ENCODE peak calls at places on chromosomes 5 and 9, in eight cellular contexts. L is foreskin fibroblast; F is adipocyte; W is heart right ventricle; Q is AG09309; H is CD4-positive, alpha-beta memory T cell; M is dorsolateral prefrontal cortex; X is pancreas. C is an unnamed sample.

GRCh38 chr5:11047051-11047450 is 286.0 kb upstream of the DAP start:
- DNase-seq in W (no peak), M (peak), Q (no peak), H (no peak), F (no peak), X (no peak), L (no peak), C (no peak)

GRCh38 chr9:137457406-137458193 is 1.5 kb downstream of the NSMF start:
- DNase-seq in L (no peak), M (peak), X (peak), H (no peak), W (no peak), Q (no peak), F (no peak), C (no peak)

GRCh38 chr9:131685753-131686706 is 53.8 kb downstream of the RAPGEF1 start:
- DNase-seq in L (no peak), M (no peak), F (no peak), H (no peak), X (no peak), Q (no peak), W (no peak), C (no peak)

GRCh38 chr9:114098021-114098659 is 952 bp downstream of the KIF12 start:
- DNase-seq in H (no peak), M (no peak), X (no peak), F (peak), W (no peak), Q (no peak), L (peak), C (no peak)

GRCh38 chr5:76590027-76590426 is 33.2 kb downstream of the F2RL2 start:
- DNase-seq in L (no peak), W (no peak), X (no peak), F (no peak), H (no peak), M (no peak), Q (no peak), C (no peak)

GRCh38 chr9:108746864-108747263 is 108.9 kb downstream of the ACTL7B start:
- DNase-seq in W (no peak), X (no peak), M (no peak), F (peak), Q (peak), L (peak), H (no peak), C (no peak)

GRCh38 chr9:14906000-14906399 is 4.2 kb downstream of the FREM1 start:
- DNase-seq in H (no peak), F (no peak), X (no peak), Q (no peak), L (no peak), M (no peak), W (no peak), C (no peak)

GRCh38 chr5:139752506-139753350 is 42.9 kb upstream of the PSD2 start:
- DNase-seq in F (no peak), M (no peak), W (no peak), H (no peak), Q (no peak), L (no peak), X (no peak), C (no peak)

GRCh38 chr9:22118810-22119479 is 109.8 kb upstream of the CDKN2B start:
- DNase-seq in Q (no peak), F (no peak), X (no peak), M (no peak), W (no peak), L (no peak), H (no peak), C (no peak)

GRCh38 chr9:137551656-137552534 is at the start of gene MRPL41:
- DNase-seq in M (peak), H (peak), W (peak), F (peak), L (peak), Q (no peak), X (peak), C (peak)

GRCh38 chr9:78026947-78027346 is 4.7 kb downstream of the GNAQ start:
- DNase-seq in X (no peak), L (peak), W (no peak), H (no peak), M (no peak), F (peak), Q (no peak), C (no peak)

DNA sequence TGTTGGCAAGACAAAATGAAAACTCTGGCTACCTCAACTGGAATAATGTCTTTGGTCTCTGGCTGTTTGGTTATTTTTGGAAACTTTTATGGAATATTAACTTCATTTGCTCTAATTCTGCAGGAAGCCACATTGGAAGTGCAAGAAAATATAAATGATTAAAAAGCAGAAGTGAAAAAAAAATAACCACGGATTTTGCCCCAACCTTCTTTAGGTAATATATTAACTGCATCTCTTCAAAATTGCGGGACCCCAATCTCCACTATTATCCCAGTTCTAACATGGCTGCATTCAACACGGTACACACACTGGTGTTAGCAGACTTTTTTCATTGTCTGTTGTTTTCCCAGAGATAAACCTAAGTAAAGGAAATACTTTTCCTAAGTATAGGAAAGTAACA is 23.0 kb downstream of the GLIS3 start:
- DNase-seq in Q (no peak), X (no peak), M (no peak), H (no peak), L (no peak), W (no peak), F (no peak), C (no peak)
- H3K4me3 ChIP-seq in Q (no peak), X (no peak), M (no peak), H (no peak), L (no peak), W (no peak), F (no peak), C (no peak)

GRCh38 chr5:93359296-93359957 is 221.6 kb downstream of the NR2F1-AS1 start:
- DNase-seq in M (no peak), W (peak), F (peak), Q (no peak), H (no peak), X (no peak), L (peak), C (peak)
- H3K4me3 ChIP-seq in M (no peak), W (no peak), F (no peak), Q (no peak), H (no peak), X (no peak), L (no peak), C (no peak)

DNA sequence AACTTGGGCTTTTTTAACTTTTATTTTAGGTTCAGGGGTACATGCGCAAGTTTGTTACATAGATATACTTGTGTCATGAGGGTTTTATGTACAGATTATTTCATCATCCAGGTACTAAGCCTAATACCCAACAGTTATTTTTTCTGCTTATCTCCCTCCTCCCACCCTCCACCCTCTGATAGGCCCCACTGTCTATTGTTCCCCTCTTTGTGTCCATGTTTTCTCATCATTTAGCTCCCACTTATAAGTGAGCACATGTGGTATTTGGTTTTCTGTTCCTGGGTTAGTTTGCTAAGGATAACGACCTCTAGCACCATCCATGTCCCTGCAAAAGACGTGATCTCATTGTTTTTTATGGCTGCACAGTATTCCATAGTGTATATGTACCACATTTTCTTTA is 172.1 kb downstream of the SNCAIP start:
- DNase-seq in W (no peak), M (no peak), Q (no peak), H (no peak), X (no peak), L (no peak), F (no peak), C (no peak)
- H3K4me3 ChIP-seq in W (no peak), M (no peak), Q (no peak), H (no peak), X (no peak), L (no peak), F (no peak), C (no peak)

DNA sequence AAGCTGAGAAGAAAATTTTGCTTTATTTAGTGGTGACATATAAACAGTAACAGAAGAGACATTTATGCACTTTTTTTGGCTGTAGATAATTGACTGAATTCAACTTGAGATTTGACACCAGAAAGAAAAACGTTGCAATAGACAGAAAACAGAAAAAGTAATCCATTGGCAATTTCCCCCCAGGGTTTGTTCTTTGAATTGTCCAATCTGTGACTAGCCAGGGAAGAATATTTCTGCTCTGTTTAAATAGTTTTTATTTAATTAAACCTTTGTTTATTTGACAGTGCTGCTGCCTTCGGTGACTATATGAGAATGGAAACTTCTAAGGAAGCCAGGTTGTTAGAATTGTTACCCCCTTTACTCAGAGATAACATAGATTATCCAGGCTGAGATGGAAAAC is 210.6 kb downstream of the DEPDC1B start:
- DNase-seq in W (no peak), M (no peak), Q (no peak), L (no peak), X (no peak), H (no peak), F (peak), C (no peak)
- H3K4me3 ChIP-seq in W (no peak), M (peak), Q (no peak), L (no peak), X (no peak), H (no peak), F (no peak), C (no peak)

DNA sequence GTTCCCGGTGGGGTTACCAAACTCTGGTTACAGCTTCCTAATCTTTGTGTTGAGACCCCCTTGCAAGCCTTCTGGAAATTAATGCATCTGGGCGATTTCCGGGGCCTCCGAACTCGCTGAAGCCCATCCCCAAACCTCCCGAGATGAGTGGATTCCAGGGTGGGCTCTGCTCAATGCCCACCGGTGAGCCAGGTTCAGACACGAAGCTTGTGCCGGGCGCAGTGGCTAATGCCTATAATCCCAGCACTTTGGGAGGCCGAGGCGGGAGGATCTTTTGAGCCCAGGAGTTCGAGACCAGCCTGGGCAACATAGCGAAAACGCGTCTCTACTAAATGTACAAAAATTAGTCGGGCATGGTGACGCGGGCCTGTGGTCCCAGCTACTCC is 371 bp upstream of the HACD4 start:
- DNase-seq in M (no peak), W (no peak), X (no peak), L (no peak), H (no peak), F (no peak), Q (no peak), C (no peak)
- H3K4me3 ChIP-seq in M (peak), W (peak), X (peak), L (peak), H (peak), F (peak), Q (peak), C (peak)

GRCh38 chr5:119397518-119398380 is 41.9 kb downstream of the TNFAIP8 start:
- DNase-seq in M (no peak), W (no peak), F (peak), H (no peak), X (no peak), Q (peak), L (peak), C (no peak)
- H3K4me3 ChIP-seq in M (no peak), W (no peak), F (peak), H (no peak), X (no peak), Q (no peak), L (peak), C (no peak)

DNA sequence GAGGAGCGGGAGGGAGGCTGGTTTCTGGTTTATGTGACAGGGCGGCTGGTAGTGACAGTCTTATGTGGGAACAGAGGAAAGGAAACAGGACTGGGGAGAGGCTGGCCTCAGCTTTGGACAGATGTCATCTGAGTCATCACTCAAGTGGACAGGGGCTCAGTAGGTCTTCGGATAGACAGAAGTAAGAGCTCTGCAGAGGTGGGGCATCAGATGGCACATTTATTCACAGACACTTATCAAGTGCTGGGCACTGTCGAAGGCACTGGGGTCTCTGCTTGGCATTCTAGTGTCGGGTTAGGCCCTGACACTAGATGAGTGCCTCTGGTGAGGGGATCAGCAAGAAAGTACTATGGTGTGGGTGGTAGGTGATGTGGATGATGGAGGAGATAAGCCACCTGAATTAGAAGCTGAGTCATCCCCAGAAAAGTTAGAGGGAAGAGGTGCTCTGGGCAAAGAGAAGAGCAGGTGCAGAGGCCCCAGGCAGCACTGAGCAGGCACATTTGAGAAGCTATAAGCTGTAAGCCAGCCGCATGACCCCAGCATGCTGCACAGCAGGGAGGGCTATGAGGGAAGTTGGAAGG is 27.4 kb downstream of the MAML1 start:
- DNase-seq in Q (no peak), L (no peak), W (no peak), H (no peak), F (no peak), M (peak), X (no peak), C (no peak)
- H3K4me3 ChIP-seq in Q (no peak), L (no peak), W (no peak), H (no peak), F (no peak), M (no peak), X (no peak), C (no peak)

GRCh38 chr5:146877178-146877681 is 1.3 kb downstream of the PPP2R2B start:
- DNase-seq in X (no peak), Q (no peak), W (no peak), F (no peak), M (no peak), L (no peak), H (peak), C (no peak)
- H3K4me3 ChIP-seq in X (peak), Q (peak), W (peak), F (peak), M (peak), L (no peak), H (peak), C (peak)

GRCh38 chr5:127322405-127322804 is 31.8 kb downstream of the MEGF10 start:
- DNase-seq in X (no peak), M (no peak), H (no peak), W (no peak), F (no peak), Q (no peak), L (no peak), C (no peak)
- H3K4me3 ChIP-seq in X (no peak), M (no peak), H (no peak), W (no peak), F (no peak), Q (no peak), L (no peak), C (no peak)